ENCODE peak calls at places on chromosomes 12 and 14, in four cellular contexts. G is mesendoderm, M is NB4, A is HFF-Myc. O is an unnamed sample.
A peak's percentile ranks its signal among the peaks of the same experiment; 100 is the strongest.

GRCh38 chr12:15636060-15636890 is 152.9 kb downstream of the EPS8 start:
- DNase-seq in G (peak; percentile 78), M (no peak), A (no peak), O (no peak)

GRCh38 chr12:53989227-53990113 is 4.5 kb downstream of the HOXC10 start:
- DNase-seq in G (no peak), M (peak; percentile 91), A (no peak), O (no peak)

GRCh38 chr12:34401659-34402227 is 379.4 kb downstream of the ALG10 start:
- DNase-seq in G (no peak), M (no peak), A (no peak), O (peak; percentile 62)

GRCh38 chr12:92619730-92620684 is 82.8 kb upstream of the PLEKHG7 start:
- DNase-seq in G (no peak), M (no peak), A (no peak), O (no peak)

GRCh38 chr12:57864382-57864781 is 17.9 kb upstream of the CTDSP2 start:
- DNase-seq in G (peak; percentile 70), M (no peak), A (no peak), O (no peak)

GRCh38 chr12:57085999-57086950 is 2.6 kb upstream of the NAB2 start:
- DNase-seq in G (peak; percentile 89), M (peak; percentile 84), A (peak; percentile 67), O (peak; percentile 85)

GRCh38 chr12:132279184-132279889 is 50.1 kb downstream of the GALNT9 start:
- DNase-seq in G (peak; percentile 27), M (peak; percentile 47), A (no peak), O (no peak)

GRCh38 chr12:127161466-127161865 is 1105.5 kb upstream of the TMEM132C start:
- DNase-seq in G (no peak), M (no peak), A (no peak), O (no peak)

GRCh38 chr12:127230843-127231260 is 1036.1 kb upstream of the TMEM132C start:
- DNase-seq in G (no peak), M (peak; percentile 7), A (peak; percentile 64), O (no peak)

GRCh38 chr14:36295642-36296627 is 24.5 kb downstream of the MBIP start:
- DNase-seq in G (peak; percentile 75), M (no peak), A (no peak), O (no peak)

GRCh38 chr12:49883065-49883464 is 20.6 kb downstream of the FAIM2 start:
- DNase-seq in G (peak; percentile 44), M (no peak), A (no peak), O (peak; percentile 39)

GRCh38 chr12:118166946-118167345 is 31.0 kb downstream of the PEBP1 start:
- DNase-seq in G (no peak), M (no peak), A (no peak), O (no peak)

GRCh38 chr14:76753799-76754198 is 7.5 kb upstream of the VASH1 start:
- DNase-seq in G (no peak), M (no peak), A (no peak), O (no peak)

GRCh38 chr12:64627781-64628180 is 17.5 kb downstream of the RASSF3 start:
- DNase-seq in G (no peak), M (no peak), A (no peak), O (no peak)
- H3K4me3 ChIP-seq in G (no peak overlapping the region), M (no peak overlapping the region), A (no peak overlapping the region), O (no peak overlapping the region)

GRCh38 chr14:22824711-22825359 is 4.9 kb upstream of the MRPL52 start:
- DNase-seq in G (peak; percentile 85), M (peak; percentile 60), A (peak; percentile 92), O (no peak)
- H3K4me3 ChIP-seq in G (no peak overlapping the region), M (no peak overlapping the region), A (no peak overlapping the region), O (no peak overlapping the region)

GRCh38 chr14:92565040-92565717 is 51.6 kb downstream of the RIN3 start:
- DNase-seq in G (no peak), M (no peak), A (no peak), O (no peak)

GRCh38 chr14:92565718-92566115 is 52.1 kb downstream of the RIN3 start:
- DNase-seq in G (peak; percentile 53), M (no peak), A (no peak), O (no peak)

GRCh38 chr14:92564361-92565039 is 50.9 kb downstream of the RIN3 start:
- DNase-seq in G (no peak), M (peak; percentile 53), A (no peak), O (peak; percentile 69)

GRCh38 chr14:92561906-92562489 is 48.4 kb downstream of the RIN3 start:
- DNase-seq in G (no peak), M (no peak), A (no peak), O (no peak)

DNA sequence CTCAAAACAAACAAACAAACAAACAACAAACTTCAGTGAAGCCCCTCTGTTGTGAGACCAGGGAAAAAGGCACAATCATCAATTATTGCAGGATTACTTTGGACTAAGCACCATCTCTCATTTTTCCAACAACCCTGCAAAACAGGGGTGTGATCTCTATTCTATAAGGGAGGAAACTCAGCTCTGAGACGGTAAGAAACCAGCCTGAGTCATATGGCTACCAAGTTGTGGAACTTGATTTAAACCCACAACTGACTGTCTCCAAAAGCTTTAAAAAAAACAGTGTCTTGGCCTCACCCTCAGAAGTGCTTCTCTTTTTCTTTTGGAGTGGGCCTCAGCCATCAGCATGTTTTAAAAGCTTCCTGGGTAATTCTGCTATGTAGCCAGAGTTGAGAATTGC is 49.8 kb downstream of the RIN3 start:
- DNase-seq in G (no peak), M (peak; percentile 54), A (no peak), O (no peak)
- H3K4me3 ChIP-seq in G (no peak overlapping the region), M (no peak overlapping the region), A (no peak overlapping the region), O (no peak overlapping the region)

GRCh38 chr12:46825526-46826414 is at the start of gene SLC38A4:
- DNase-seq in G (peak; percentile 61), M (no peak), A (peak; percentile 21), O (no peak)
- H3K4me3 ChIP-seq in G (no peak within 1 kb of the TSS), M (no peak within 1 kb of the TSS), A (peak within 1 kb of the TSS; percentile 48), O (no peak within 1 kb of the TSS)

DNA sequence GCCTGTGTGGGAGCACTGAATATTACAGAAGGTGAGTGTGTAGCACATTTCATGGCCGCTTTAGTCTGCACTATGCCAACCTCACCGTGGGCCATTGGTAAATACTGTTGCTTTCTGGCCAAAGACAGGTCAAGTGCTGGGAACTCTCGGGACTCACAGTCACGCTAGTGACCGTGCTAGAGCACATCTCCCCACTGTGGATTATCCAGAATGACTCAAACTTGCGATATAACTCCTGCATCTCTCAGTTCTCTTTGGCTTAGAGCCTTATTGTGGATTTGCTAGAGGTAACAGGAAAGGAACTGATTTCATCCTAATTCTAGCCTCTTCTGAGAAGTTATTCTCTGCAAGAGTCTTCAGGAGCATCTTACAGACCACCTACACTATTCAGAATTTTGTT is 86.5 kb downstream of the DAD1 start:
- DNase-seq in G (no peak), M (no peak), A (no peak), O (no peak)
- H3K4me3 ChIP-seq in G (no peak overlapping the region), M (no peak overlapping the region), A (no peak overlapping the region), O (no peak overlapping the region)

O was measured in left lung.